ENCODE peak calls at places on chromosomes 12 and 14, in nine cellular contexts. One of them, this sample, is unnamed.
A peak's percentile ranks its signal among the peaks of the same experiment; 100 is the strongest.

GRCh38 chr12:4506870-4507269 is 31.8 kb upstream of the RAD51AP1 start:
- DNase-seq in K562: no peak
- DNase-seq in breast epithelium: no peak
- DNase-seq in transverse colon: no peak
- DNase-seq in HCT116: no peak
- DNase-seq in stomach: no peak
- DNase-seq in GM12878: peak; percentile 52
- DNase-seq in spleen: no peak
- DNase-seq in suprapubic skin: no peak
- DNase-seq in this sample: peak; percentile 21

GRCh38 chr14:99356031-99356430 is 84.0 kb upstream of the BCL11B start:
- DNase-seq in K562: no peak
- DNase-seq in breast epithelium: no peak
- DNase-seq in transverse colon: no peak
- DNase-seq in HCT116: no peak
- DNase-seq in stomach: no peak
- DNase-seq in GM12878: no peak
- DNase-seq in spleen: no peak
- DNase-seq in suprapubic skin: no peak
- DNase-seq in this sample: no peak

GRCh38 chr14:37655418-37655817 is 60.0 kb downstream of the TTC6 start:
- DNase-seq in K562: no peak
- DNase-seq in breast epithelium: no peak
- DNase-seq in transverse colon: no peak
- DNase-seq in HCT116: peak; percentile 0
- DNase-seq in stomach: no peak
- DNase-seq in GM12878: no peak
- DNase-seq in spleen: no peak
- DNase-seq in suprapubic skin: no peak
- DNase-seq in this sample: no peak

GRCh38 chr12:6923003-6923732 is 4.6 kb upstream of the ATN1 start:
- DNase-seq in K562: no peak
- DNase-seq in breast epithelium: no peak
- DNase-seq in transverse colon: no peak
- DNase-seq in HCT116: no peak
- DNase-seq in stomach: no peak
- DNase-seq in GM12878: no peak
- DNase-seq in spleen: peak; percentile 58
- DNase-seq in suprapubic skin: no peak
- DNase-seq in this sample: no peak

GRCh38 chr12:113783811-113784210 is 182.3 kb downstream of the RBM19 start:
- DNase-seq in K562: no peak
- DNase-seq in breast epithelium: no peak
- DNase-seq in transverse colon: no peak
- DNase-seq in HCT116: no peak
- DNase-seq in stomach: no peak
- DNase-seq in GM12878: no peak
- DNase-seq in spleen: no peak
- DNase-seq in suprapubic skin: no peak
- DNase-seq in this sample: no peak

GRCh38 chr12:59403259-59403932 is 192.4 kb upstream of the SLC16A7 start:
- DNase-seq in K562: no peak
- DNase-seq in breast epithelium: no peak
- DNase-seq in transverse colon: peak; percentile 21
- DNase-seq in HCT116: peak; percentile 55
- DNase-seq in stomach: peak; percentile 40
- DNase-seq in GM12878: no peak
- DNase-seq in spleen: no peak
- DNase-seq in suprapubic skin: no peak
- DNase-seq in this sample: no peak

GRCh38 chr12:17829813-17830212 is 260.2 kb downstream of the RERGL start:
- DNase-seq in K562: no peak
- DNase-seq in breast epithelium: no peak
- DNase-seq in transverse colon: no peak
- DNase-seq in HCT116: no peak
- DNase-seq in stomach: no peak
- DNase-seq in GM12878: no peak
- DNase-seq in spleen: no peak
- DNase-seq in suprapubic skin: no peak
- DNase-seq in this sample: no peak

GRCh38 chr12:49974231-49974675 is 1.5 kb downstream of the AQP6 start:
- DNase-seq in K562: peak; percentile 69
- DNase-seq in breast epithelium: no peak
- DNase-seq in transverse colon: peak; percentile 65
- DNase-seq in HCT116: no peak
- DNase-seq in stomach: peak; percentile 69
- DNase-seq in GM12878: no peak
- DNase-seq in spleen: peak; percentile 74
- DNase-seq in suprapubic skin: no peak
- DNase-seq in this sample: no peak

GRCh38 chr12:49767333-49767732 is 26.0 kb downstream of the TMBIM6 start:
- DNase-seq in K562: no peak
- DNase-seq in breast epithelium: no peak
- DNase-seq in transverse colon: no peak
- DNase-seq in HCT116: no peak
- DNase-seq in stomach: no peak
- DNase-seq in GM12878: no peak
- DNase-seq in spleen: no peak
- DNase-seq in suprapubic skin: no peak
- DNase-seq in this sample: no peak

GRCh38 chr14:57823015-57823660 is 42.8 kb downstream of the SLC35F4 start:
- DNase-seq in K562: no peak
- DNase-seq in breast epithelium: no peak
- DNase-seq in transverse colon: no peak
- DNase-seq in HCT116: no peak
- DNase-seq in stomach: no peak
- DNase-seq in GM12878: no peak
- DNase-seq in spleen: no peak
- DNase-seq in suprapubic skin: no peak
- DNase-seq in this sample: no peak

GRCh38 chr14:24013654-24014514 is 25.2 kb downstream of the DHRS4L2 start:
- DNase-seq in K562: peak; percentile 59
- DNase-seq in breast epithelium: no peak
- DNase-seq in transverse colon: peak; percentile 42
- DNase-seq in HCT116: peak; percentile 78
- DNase-seq in stomach: peak; percentile 44
- DNase-seq in GM12878: peak; percentile 57
- DNase-seq in spleen: no peak
- DNase-seq in suprapubic skin: no peak
- DNase-seq in this sample: no peak

GRCh38 chr12:95358111-95359083 is 115.6 kb upstream of the METAP2 start:
- DNase-seq in K562: no peak
- DNase-seq in breast epithelium: no peak
- DNase-seq in transverse colon: no peak
- DNase-seq in HCT116: no peak
- DNase-seq in stomach: no peak
- DNase-seq in GM12878: no peak
- DNase-seq in spleen: no peak
- DNase-seq in suprapubic skin: no peak
- DNase-seq in this sample: no peak

GRCh38 chr14:82075566-82075965 is 541.9 kb upstream of the SEL1L start:
- DNase-seq in K562: no peak
- DNase-seq in breast epithelium: no peak
- DNase-seq in transverse colon: no peak
- DNase-seq in HCT116: no peak
- DNase-seq in stomach: peak; percentile 27
- DNase-seq in GM12878: no peak
- DNase-seq in spleen: no peak
- DNase-seq in suprapubic skin: no peak
- DNase-seq in this sample: no peak

DNA sequence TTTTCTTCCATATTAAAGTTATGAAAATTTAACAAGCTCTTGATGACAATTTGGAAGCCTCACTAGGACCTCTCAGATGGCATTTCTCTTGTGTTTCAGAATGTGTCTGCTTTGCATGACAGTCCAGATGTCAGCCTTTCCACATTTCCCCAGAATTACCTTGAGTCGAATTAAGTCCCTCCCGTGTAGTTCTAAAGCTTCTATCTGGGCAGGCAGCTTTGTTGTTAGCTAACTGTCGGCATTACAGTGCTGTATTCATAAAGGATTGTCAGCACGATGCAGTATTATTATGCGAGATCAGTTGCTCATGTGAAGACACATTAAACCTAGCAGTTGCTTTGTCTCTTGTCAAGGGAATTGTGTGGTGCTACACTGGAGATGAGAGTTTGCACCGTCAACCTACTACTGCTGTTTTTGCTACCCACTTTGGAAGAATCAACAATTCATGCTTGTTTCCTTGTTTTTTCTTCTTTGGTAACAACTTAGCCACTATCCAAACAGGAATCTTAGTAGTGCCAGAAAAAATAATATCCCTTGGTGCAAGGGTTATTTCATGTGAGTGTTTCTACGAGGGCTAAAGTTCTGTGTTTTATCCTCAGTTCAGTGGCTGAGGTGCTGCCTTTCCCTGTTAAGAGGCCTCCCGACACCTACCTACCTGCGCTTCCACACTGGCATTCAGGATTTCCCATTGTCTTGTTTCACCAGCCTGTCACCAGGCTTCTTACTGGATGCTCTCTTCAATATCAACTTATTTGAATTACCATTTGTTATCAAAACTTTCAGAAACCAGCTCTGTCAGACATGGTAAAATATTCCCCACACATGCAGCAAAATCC is 298.0 kb upstream of the G2E3 start:
- DNase-seq in K562: no peak
- DNase-seq in breast epithelium: no peak
- DNase-seq in transverse colon: no peak
- DNase-seq in HCT116: no peak
- DNase-seq in stomach: no peak
- DNase-seq in GM12878: no peak
- DNase-seq in spleen: no peak
- DNase-seq in suprapubic skin: no peak
- DNase-seq in this sample: no peak
- TF ChIP-seq POLR2AphosphoS5 in K562: no peak
- TF ChIP-seq POLR2AphosphoS5 in breast epithelium: no peak
- TF ChIP-seq POLR2AphosphoS5 in transverse colon: no peak
- TF ChIP-seq POLR2AphosphoS5 in HCT116: no peak
- TF ChIP-seq POLR2AphosphoS5 in stomach: no peak
- TF ChIP-seq POLR2AphosphoS5 in GM12878: no peak
- TF ChIP-seq POLR2AphosphoS5 in spleen: no peak
- TF ChIP-seq POLR2AphosphoS5 in suprapubic skin: no peak
- TF ChIP-seq POLR2AphosphoS5 in this sample: no peak

DNA sequence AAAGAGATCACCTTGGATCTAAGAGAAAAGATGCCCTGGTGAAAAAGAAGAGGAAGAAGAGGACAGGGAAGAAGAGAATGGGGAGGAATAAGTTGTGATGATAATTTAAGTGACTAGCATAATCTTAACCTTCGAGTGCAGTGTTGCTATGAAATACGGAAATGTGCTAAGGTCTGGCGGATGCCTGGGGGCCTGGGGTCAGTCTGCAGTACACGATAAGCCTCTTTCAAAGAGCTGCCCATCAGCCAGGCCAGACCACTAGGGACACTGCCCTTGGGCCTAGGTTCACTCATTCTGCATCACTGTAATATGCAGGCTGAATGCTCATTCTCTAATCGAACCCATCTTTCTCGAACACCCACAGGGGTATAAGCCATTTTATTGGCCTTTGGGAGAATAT is 83.4 kb downstream of the PLEKHG3 start:
- DNase-seq in K562: no peak
- DNase-seq in breast epithelium: no peak
- DNase-seq in transverse colon: no peak
- DNase-seq in HCT116: no peak
- DNase-seq in stomach: no peak
- DNase-seq in GM12878: no peak
- DNase-seq in spleen: no peak
- DNase-seq in suprapubic skin: no peak
- DNase-seq in this sample: no peak
- TF ChIP-seq POLR2A in K562: no peak
- TF ChIP-seq POLR2A in breast epithelium: no peak
- TF ChIP-seq POLR2A in transverse colon: no peak
- TF ChIP-seq POLR2A in HCT116: no peak
- TF ChIP-seq POLR2A in stomach: no peak
- TF ChIP-seq POLR2A in GM12878: no peak
- TF ChIP-seq POLR2A in spleen: no peak
- TF ChIP-seq POLR2A in suprapubic skin: no peak
- TF ChIP-seq POLR2A in this sample: no peak

DNA sequence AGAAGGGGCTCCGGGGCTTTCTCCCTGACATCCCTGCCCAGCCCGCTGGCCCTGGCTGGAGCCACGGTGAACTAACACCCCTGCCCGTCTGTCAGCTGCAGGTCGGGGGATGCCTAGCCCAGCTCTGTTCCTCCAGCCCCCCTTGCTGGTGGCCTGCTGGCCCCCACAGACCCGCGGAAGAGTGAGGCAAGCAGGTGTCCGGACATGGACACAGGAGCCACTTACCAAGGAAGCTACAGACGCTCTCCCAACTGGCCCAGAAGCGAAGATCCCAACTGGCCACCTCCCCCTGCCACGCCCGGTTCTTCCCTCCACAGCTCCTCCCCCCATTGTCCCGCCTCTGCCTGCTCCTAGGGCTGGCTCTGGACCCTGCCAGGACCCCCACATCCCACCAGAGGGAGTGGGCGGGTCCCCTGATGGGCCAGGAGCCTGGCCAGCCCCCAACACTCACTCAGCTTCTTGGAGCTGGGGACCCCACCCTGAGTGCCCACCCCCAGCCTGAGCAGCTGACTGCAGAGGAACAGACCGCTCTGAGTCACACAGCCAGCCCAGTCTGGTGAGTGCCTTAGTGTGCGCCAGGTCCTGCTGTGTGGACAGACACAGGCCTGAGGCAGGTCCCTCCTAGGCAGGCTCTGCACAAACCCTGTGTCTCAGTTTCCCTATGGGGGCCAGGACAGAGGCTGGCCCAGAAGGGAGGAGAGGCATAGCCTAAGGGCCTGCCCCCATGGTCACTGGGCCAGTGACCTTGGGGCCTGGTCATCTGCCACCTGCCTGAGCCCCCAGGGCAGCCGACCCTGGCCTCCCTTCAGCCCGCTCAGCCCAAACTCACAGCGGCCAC is 7.7 kb downstream of the AHNAK2 start:
- DNase-seq in K562: peak; percentile 34
- DNase-seq in breast epithelium: no peak
- DNase-seq in transverse colon: peak; percentile 64
- DNase-seq in HCT116: peak; percentile 56
- DNase-seq in stomach: peak; percentile 40
- DNase-seq in GM12878: no peak
- DNase-seq in spleen: peak; percentile 67
- DNase-seq in suprapubic skin: peak; percentile 94
- DNase-seq in this sample: no peak
- TF ChIP-seq POLR2AphosphoS5 in K562: no peak
- TF ChIP-seq POLR2AphosphoS5 in breast epithelium: peak; percentile 77
- TF ChIP-seq POLR2AphosphoS5 in transverse colon: peak; percentile 67
- TF ChIP-seq POLR2AphosphoS5 in HCT116: peak; percentile 82
- TF ChIP-seq POLR2AphosphoS5 in stomach: no peak
- TF ChIP-seq POLR2AphosphoS5 in GM12878: no peak
- TF ChIP-seq POLR2AphosphoS5 in spleen: no peak
- TF ChIP-seq POLR2AphosphoS5 in suprapubic skin: peak; percentile 33
- TF ChIP-seq POLR2AphosphoS5 in this sample: no peak

DNA sequence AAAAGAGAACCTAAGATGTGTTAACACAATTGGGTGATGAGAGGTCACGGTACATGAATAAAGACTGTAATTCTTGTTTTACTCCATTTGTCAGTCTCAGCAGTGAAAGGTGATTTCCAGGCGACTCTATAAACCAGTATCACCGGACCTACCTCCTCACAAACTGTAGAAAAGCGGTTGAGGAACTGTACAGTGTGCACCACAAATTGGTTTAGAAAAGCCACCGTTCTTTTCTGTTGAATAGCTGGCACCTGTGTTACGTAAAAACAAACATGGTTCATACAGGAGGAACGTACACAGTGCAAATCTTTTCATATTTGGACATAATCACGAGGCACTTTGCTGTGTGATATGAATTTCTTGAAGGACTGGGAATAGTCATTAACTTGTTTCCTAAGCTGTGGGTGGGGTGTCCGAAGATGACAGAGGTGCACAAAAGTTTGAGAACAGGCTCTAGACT is 665 bp downstream of the WASHC3 start:
- DNase-seq in K562: no peak
- DNase-seq in breast epithelium: no peak
- DNase-seq in transverse colon: no peak
- DNase-seq in HCT116: no peak
- DNase-seq in stomach: no peak
- DNase-seq in GM12878: peak; percentile 71
- DNase-seq in spleen: no peak
- DNase-seq in suprapubic skin: no peak
- DNase-seq in this sample: no peak
- TF ChIP-seq POLR2A in K562: no peak
- TF ChIP-seq POLR2A in breast epithelium: no peak
- TF ChIP-seq POLR2A in transverse colon: no peak
- TF ChIP-seq POLR2A in HCT116: no peak
- TF ChIP-seq POLR2A in stomach: no peak
- TF ChIP-seq POLR2A in GM12878: no peak
- TF ChIP-seq POLR2A in spleen: no peak
- TF ChIP-seq POLR2A in suprapubic skin: no peak
- TF ChIP-seq POLR2A in this sample: no peak